ENCODE peak calls at places on chromosome 16, in nine cellular contexts. A is mucosa of descending colon, X is stomach, Z is ascending aorta, W is astrocyte, R is WERI-Rb-1, J is colonic mucosa, U is tibial artery, N is bronchial epithelial cell. Q is an unnamed sample. For H3K36me3, the result is how much of the 10 kb centered on the place peaks cover.

GRCh38 chr16:26334218-26335111 is 642.7 kb downstream of the HS3ST4 start:
- DNase-seq in Z (no peak), R (no peak), U (no peak), X (no peak), W (no peak), J (no peak), N (no peak), A (no peak), Q (no peak)

GRCh38 chr16:27642753-27643152 is 92.8 kb downstream of the KATNIP start:
- DNase-seq in A (no peak), W (no peak), U (no peak), R (peak), N (no peak), Z (no peak), X (no peak), J (no peak), Q (peak)

GRCh38 chr16:16189842-16190241 is 33.5 kb downstream of the ABCC6 start:
- DNase-seq in U (no peak), J (no peak), A (no peak), Z (no peak), R (no peak), X (no peak), N (no peak), W (no peak), Q (peak)

GRCh38 chr16:29192329-29193247 is 207.7 kb downstream of the LAT start:
- DNase-seq in Z (peak), N (no peak), A (no peak), J (no peak), W (no peak), R (peak), X (no peak), U (peak), Q (peak)

GRCh38 chr16:51419768-51420167 is 268.7 kb upstream of the SALL1 start:
- DNase-seq in R (no peak), X (no peak), A (no peak), W (no peak), J (no peak), U (no peak), N (peak), Z (no peak), Q (no peak)

GRCh38 chr16:25151996-25152395 is 40.5 kb downstream of the LCMT1 start:
- DNase-seq in Z (no peak), A (no peak), X (no peak), U (no peak), J (no peak), N (no peak), R (no peak), W (peak), Q (no peak)

GRCh38 chr16:51441331-51441730 is 290.3 kb upstream of the SALL1 start:
- DNase-seq in R (no peak), W (no peak), J (no peak), N (no peak), A (no peak), Z (no peak), X (no peak), U (no peak), Q (no peak)

GRCh38 chr16:68486671-68487495 is 38.6 kb upstream of the SMPD3 start:
- DNase-seq in U (no peak), A (no peak), J (peak), W (no peak), Z (no peak), X (no peak), N (no peak), R (no peak), Q (no peak)

GRCh38 chr16:68644715-68645493 is at the start of gene CDH3:
- DNase-seq in N (peak), A (peak), W (no peak), R (no peak), J (peak), Z (no peak), X (peak), U (no peak), Q (peak)

GRCh38 chr16:84013787-84014569 is 28.6 kb downstream of the SLC38A8 start:
- DNase-seq in U (no peak), J (peak), N (peak), W (no peak), X (peak), A (peak), R (peak), Z (no peak), Q (peak)

GRCh38 chr16:57186630-57187507 is 740 bp downstream of the RSPRY1 start:
- DNase-seq in A (peak), U (peak), Z (no peak), R (peak), W (peak), X (no peak), J (peak), N (peak), Q (peak)

GRCh38 chr16:50719401-50720337 is 22.2 kb upstream of the CYLD start:
- DNase-seq in J (peak), X (peak), N (no peak), R (no peak), W (no peak), A (peak), Z (no peak), U (no peak), Q (peak)

GRCh38 chr16:58027341-58028167 is 2.0 kb downstream of the MMP15 start:
- DNase-seq in N (peak), W (peak), A (peak), R (peak), X (peak), Z (no peak), J (peak), U (no peak), Q (peak)

GRCh38 chr16:17369441-17369951 is 101.3 kb downstream of the XYLT1 start:
- DNase-seq in X (peak), R (no peak), W (no peak), U (peak), Z (peak), A (peak), J (peak), N (no peak), Q (no peak)

GRCh38 chr16:47977802-47978201 is 178.0 kb downstream of the ABCC12 start:
- DNase-seq in W (no peak), X (no peak), A (no peak), Z (no peak), J (no peak), N (no peak), U (no peak), R (no peak), Q (no peak)

GRCh38 chr16:28821874-28822519 is 802 bp upstream of the ATXN2L start:
- DNase-seq in X (no peak), N (no peak), R (no peak), U (no peak), A (no peak), W (no peak), Z (no peak), J (no peak), Q (peak)

GRCh38 chr16:17370233-17371013 is 100.3 kb downstream of the XYLT1 start:
- DNase-seq in Z (no peak), J (no peak), W (peak), U (no peak), N (no peak), R (no peak), X (no peak), A (no peak), Q (no peak)

GRCh38 chr16:1831537-1832075 is 4.6 kb downstream of the FAHD1 start:
- DNase-seq in Z (no peak), R (no peak), J (no peak), X (no peak), A (no peak), N (no peak), U (no peak), W (no peak), Q (no peak)

GRCh38 chr16:1826691-1827573 is at the start of the genes FAHD1 and HAGH:
- DNase-seq in N (peak), R (peak), A (peak), Z (peak), U (peak), J (peak), X (peak), W (peak), Q (peak)

GRCh38 chr16:1830213-1830612 is 3.2 kb downstream of the FAHD1 start:
- DNase-seq in N (no peak), W (no peak), R (no peak), U (no peak), A (no peak), X (peak), J (peak), Z (no peak), Q (no peak)

GRCh38 chr16:1825864-1826690 is 548 bp downstream of the HAGH start:
- DNase-seq in A (peak), N (peak), U (peak), X (peak), W (peak), J (peak), Z (no peak), R (peak), Q (no peak)

DNA sequence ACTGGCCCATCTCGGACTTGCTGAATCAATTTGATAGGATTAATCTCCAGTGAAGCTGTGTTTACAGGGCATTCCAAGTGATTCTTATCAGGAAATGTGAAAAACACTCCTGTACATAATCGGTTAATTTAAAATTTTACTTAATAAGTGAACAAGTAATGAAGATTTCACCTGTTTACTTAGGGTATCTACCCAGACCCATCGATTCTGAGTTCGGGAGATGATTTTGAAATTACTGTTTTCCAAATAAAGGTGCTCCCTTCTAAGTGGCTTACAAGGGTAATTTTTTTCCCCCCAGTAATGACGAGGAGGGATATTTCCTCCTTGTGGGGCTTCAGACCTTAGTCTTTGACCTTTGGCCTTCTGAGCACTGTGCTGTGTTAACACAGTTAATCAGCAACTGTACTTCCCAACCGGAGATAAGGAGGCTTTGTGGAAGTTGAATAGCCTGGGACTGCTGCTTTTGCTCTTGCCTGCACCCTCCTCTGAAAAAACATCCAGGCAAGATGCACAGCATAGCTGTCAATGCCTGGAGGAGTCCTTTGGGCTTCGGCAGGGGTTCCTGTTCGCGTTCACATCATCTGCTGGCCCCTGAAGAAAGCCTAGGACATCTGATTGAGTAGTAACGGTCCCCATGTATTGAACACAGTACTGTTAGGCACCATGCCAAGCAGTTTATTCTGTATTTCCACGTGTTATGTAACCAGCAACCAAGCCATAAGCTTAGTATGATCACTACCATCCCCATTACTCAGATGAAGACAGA is 1.8 kb downstream of the FAHD1 start:
- DNase-seq in U (no peak), J (peak), Z (no peak), A (peak), W (no peak), R (no peak), X (no peak), N (no peak), Q (no peak)
- H3K4me3 ChIP-seq in U (no peak), J (peak), Z (no peak), A (peak), W (peak), R (no peak), X (peak), N (peak), Q (no peak)

GRCh38 chr16:88629835-88630234 is 8.5 kb upstream of the IL17C start:
- DNase-seq in X (no peak), N (no peak), A (no peak), W (no peak), R (no peak), U (no peak), Z (no peak), J (no peak), Q (no peak)
- H3K36me3 ChIP-seq in X (half or more), N (under half), A (under half), W (under half), R (under half), U (half or more), Z (half or more), J (under half), Q (under half)

DNA sequence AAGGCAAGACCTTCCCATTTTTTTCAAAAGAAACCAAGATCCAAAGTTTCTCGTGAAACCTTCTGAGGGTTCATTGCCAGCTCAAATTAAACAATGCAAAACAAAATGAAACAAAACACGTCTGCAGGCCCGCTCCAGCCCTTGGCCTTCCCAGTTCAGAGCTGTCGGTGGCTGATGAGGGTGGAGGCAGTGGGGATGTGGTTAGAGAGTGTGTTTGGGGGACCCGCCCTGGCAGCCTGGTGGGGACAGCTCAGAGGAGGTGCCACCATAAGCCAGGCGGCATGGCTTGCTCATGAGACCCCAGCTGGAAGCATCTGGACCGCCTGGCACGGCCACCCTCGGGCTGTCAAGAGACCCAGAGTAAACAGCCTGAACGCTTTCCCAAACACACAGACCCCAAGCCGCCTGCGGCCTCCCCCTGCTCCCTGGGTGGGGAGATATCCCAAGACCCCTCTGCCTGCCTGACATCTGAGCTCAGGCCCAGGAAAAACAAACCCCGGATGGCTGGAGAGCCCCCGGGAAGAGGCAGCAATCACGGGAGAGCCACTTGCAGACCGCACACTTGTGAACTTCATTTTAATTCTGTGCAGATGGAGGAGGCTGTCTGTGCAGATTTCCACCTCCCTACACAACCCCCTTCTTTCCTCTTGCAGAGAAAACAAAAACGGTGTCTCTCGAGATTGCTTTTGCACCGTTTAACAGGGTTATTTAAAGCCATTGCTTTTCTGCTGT is 35.4 kb upstream of the LITAF start:
- DNase-seq in W (no peak), R (no peak), N (no peak), J (no peak), X (no peak), Z (no peak), U (no peak), A (peak), Q (no peak)
- H3K4me3 ChIP-seq in W (no peak), R (no peak), N (no peak), J (no peak), X (peak), Z (peak), U (peak), A (no peak), Q (no peak)

DNA sequence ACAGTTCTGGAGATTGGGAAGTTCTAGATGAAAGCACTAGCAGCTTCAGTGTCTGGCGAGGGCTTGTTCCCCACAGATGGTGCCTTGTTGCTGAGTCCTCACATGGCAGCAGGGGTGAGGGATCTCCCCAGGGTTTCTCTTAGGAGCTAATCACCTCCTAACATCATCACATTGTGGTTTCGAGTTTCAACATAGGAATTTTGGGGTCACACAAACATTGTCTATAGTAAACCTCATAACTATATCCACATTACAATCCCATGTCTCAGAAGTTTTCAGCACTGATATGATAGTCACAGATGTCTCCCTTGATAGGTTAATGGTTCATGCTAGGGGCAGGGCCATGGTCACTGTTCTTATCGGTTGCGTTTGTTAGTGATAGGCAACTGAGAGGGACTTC is 13.8 kb downstream of the CLUAP1 start:
- DNase-seq in X (no peak), A (no peak), Z (no peak), R (no peak), J (no peak), W (peak), U (no peak), N (no peak), Q (no peak)
- H3K36me3 ChIP-seq in X (under half), A (under half), Z (half or more), R (half or more), J (under half), W (under half), U (half or more), N (under half), Q (under half)